ENCODE peak calls at places on chromosome 11, in seven cellular contexts. One of them, this sample, is unnamed.

GRCh38 chr11:123260511-123261211 is 65.6 kb upstream of the CLMP start:
- DNase-seq in WTC11: no peak
- DNase-seq in renal cortical epithelial cell: no peak
- DNase-seq in HT1080: no peak
- DNase-seq in activated CD8-positive, alpha-beta T cell treated with anti-CD3 and anti-CD28 coated beads, Interleukin-2, amount 10 ng/mL, durations not matched to agents 7 days and 5 days: no peak
- DNase-seq in iPS DF 6.9: no peak
- DNase-seq in psoas muscle: no peak
- DNase-seq in this sample: no peak

GRCh38 chr11:110830344-110831141 is 118.3 kb upstream of the ARHGAP20 start:
- DNase-seq in WTC11: peak
- DNase-seq in renal cortical epithelial cell: no peak
- DNase-seq in HT1080: no peak
- DNase-seq in activated CD8-positive, alpha-beta T cell treated with anti-CD3 and anti-CD28 coated beads, Interleukin-2, amount 10 ng/mL, durations not matched to agents 7 days and 5 days: no peak
- DNase-seq in iPS DF 6.9: peak
- DNase-seq in psoas muscle: no peak
- DNase-seq in this sample: no peak

GRCh38 chr11:69841859-69842698 is 22.9 kb upstream of the FGF3 start:
- DNase-seq in WTC11: peak
- DNase-seq in renal cortical epithelial cell: no peak
- DNase-seq in HT1080: peak
- DNase-seq in activated CD8-positive, alpha-beta T cell treated with anti-CD3 and anti-CD28 coated beads, Interleukin-2, amount 10 ng/mL, durations not matched to agents 7 days and 5 days: peak
- DNase-seq in iPS DF 6.9: no peak
- DNase-seq in psoas muscle: no peak
- DNase-seq in this sample: peak

GRCh38 chr11:12024314-12024926 is 16.0 kb upstream of the DKK3 start:
- DNase-seq in WTC11: no peak
- DNase-seq in renal cortical epithelial cell: no peak
- DNase-seq in HT1080: no peak
- DNase-seq in activated CD8-positive, alpha-beta T cell treated with anti-CD3 and anti-CD28 coated beads, Interleukin-2, amount 10 ng/mL, durations not matched to agents 7 days and 5 days: no peak
- DNase-seq in iPS DF 6.9: no peak
- DNase-seq in psoas muscle: no peak
- DNase-seq in this sample: no peak

GRCh38 chr11:128458316-128458715 is 129.0 kb downstream of the ETS1 start:
- DNase-seq in WTC11: no peak
- DNase-seq in renal cortical epithelial cell: peak
- DNase-seq in HT1080: peak
- DNase-seq in activated CD8-positive, alpha-beta T cell treated with anti-CD3 and anti-CD28 coated beads, Interleukin-2, amount 10 ng/mL, durations not matched to agents 7 days and 5 days: no peak
- DNase-seq in iPS DF 6.9: no peak
- DNase-seq in psoas muscle: no peak
- DNase-seq in this sample: no peak

GRCh38 chr11:128684582-128685382 is 9.1 kb upstream of the FLI1 start:
- DNase-seq in WTC11: peak
- DNase-seq in renal cortical epithelial cell: no peak
- DNase-seq in HT1080: no peak
- DNase-seq in activated CD8-positive, alpha-beta T cell treated with anti-CD3 and anti-CD28 coated beads, Interleukin-2, amount 10 ng/mL, durations not matched to agents 7 days and 5 days: no peak
- DNase-seq in iPS DF 6.9: no peak
- DNase-seq in psoas muscle: no peak
- DNase-seq in this sample: peak

GRCh38 chr11:134632347-134633119 is 220.5 kb upstream of the B3GAT1 start:
- DNase-seq in WTC11: no peak
- DNase-seq in renal cortical epithelial cell: no peak
- DNase-seq in HT1080: no peak
- DNase-seq in activated CD8-positive, alpha-beta T cell treated with anti-CD3 and anti-CD28 coated beads, Interleukin-2, amount 10 ng/mL, durations not matched to agents 7 days and 5 days: no peak
- DNase-seq in iPS DF 6.9: no peak
- DNase-seq in psoas muscle: no peak
- DNase-seq in this sample: no peak

GRCh38 chr11:45061641-45062040 is 84.8 kb upstream of the PRDM11 start:
- DNase-seq in WTC11: no peak
- DNase-seq in renal cortical epithelial cell: no peak
- DNase-seq in HT1080: no peak
- DNase-seq in activated CD8-positive, alpha-beta T cell treated with anti-CD3 and anti-CD28 coated beads, Interleukin-2, amount 10 ng/mL, durations not matched to agents 7 days and 5 days: no peak
- DNase-seq in iPS DF 6.9: no peak
- DNase-seq in psoas muscle: no peak
- DNase-seq in this sample: no peak

GRCh38 chr11:12723410-12724297 is 49.4 kb downstream of the TEAD1 start:
- DNase-seq in WTC11: no peak
- DNase-seq in renal cortical epithelial cell: peak
- DNase-seq in HT1080: no peak
- DNase-seq in activated CD8-positive, alpha-beta T cell treated with anti-CD3 and anti-CD28 coated beads, Interleukin-2, amount 10 ng/mL, durations not matched to agents 7 days and 5 days: no peak
- DNase-seq in iPS DF 6.9: no peak
- DNase-seq in psoas muscle: no peak
- DNase-seq in this sample: peak

GRCh38 chr11:125164422-125165110 is at the start of gene PKNOX2:
- DNase-seq in WTC11: peak
- DNase-seq in renal cortical epithelial cell: peak
- DNase-seq in HT1080: peak
- DNase-seq in activated CD8-positive, alpha-beta T cell treated with anti-CD3 and anti-CD28 coated beads, Interleukin-2, amount 10 ng/mL, durations not matched to agents 7 days and 5 days: peak
- DNase-seq in iPS DF 6.9: no peak
- DNase-seq in psoas muscle: peak
- DNase-seq in this sample: peak

GRCh38 chr11:78715639-78716311 is 141.1 kb upstream of the NARS2 start:
- DNase-seq in WTC11: peak
- DNase-seq in renal cortical epithelial cell: peak
- DNase-seq in HT1080: peak
- DNase-seq in activated CD8-positive, alpha-beta T cell treated with anti-CD3 and anti-CD28 coated beads, Interleukin-2, amount 10 ng/mL, durations not matched to agents 7 days and 5 days: peak
- DNase-seq in iPS DF 6.9: peak
- DNase-seq in psoas muscle: peak
- DNase-seq in this sample: peak

GRCh38 chr11:7511405-7511804 is 2.4 kb upstream of the PPFIBP2 start:
- DNase-seq in WTC11: no peak
- DNase-seq in renal cortical epithelial cell: peak
- DNase-seq in HT1080: no peak
- DNase-seq in activated CD8-positive, alpha-beta T cell treated with anti-CD3 and anti-CD28 coated beads, Interleukin-2, amount 10 ng/mL, durations not matched to agents 7 days and 5 days: no peak
- DNase-seq in iPS DF 6.9: no peak
- DNase-seq in psoas muscle: peak
- DNase-seq in this sample: peak

GRCh38 chr11:20160425-20161229 is at the start of gene DBX1:
- DNase-seq in WTC11: no peak
- DNase-seq in renal cortical epithelial cell: no peak
- DNase-seq in HT1080: no peak
- DNase-seq in activated CD8-positive, alpha-beta T cell treated with anti-CD3 and anti-CD28 coated beads, Interleukin-2, amount 10 ng/mL, durations not matched to agents 7 days and 5 days: no peak
- DNase-seq in iPS DF 6.9: no peak
- DNase-seq in psoas muscle: no peak
- DNase-seq in this sample: no peak

GRCh38 chr11:124470516-124471231 is 25.2 kb upstream of the OR8B8 start:
- DNase-seq in WTC11: no peak
- DNase-seq in renal cortical epithelial cell: peak
- DNase-seq in HT1080: no peak
- DNase-seq in activated CD8-positive, alpha-beta T cell treated with anti-CD3 and anti-CD28 coated beads, Interleukin-2, amount 10 ng/mL, durations not matched to agents 7 days and 5 days: no peak
- DNase-seq in iPS DF 6.9: no peak
- DNase-seq in psoas muscle: no peak
- DNase-seq in this sample: no peak

GRCh38 chr11:47599821-47600377 is 5.7 kb upstream of the C1QTNF4 start:
- DNase-seq in WTC11: no peak
- DNase-seq in renal cortical epithelial cell: no peak
- DNase-seq in HT1080: no peak
- DNase-seq in activated CD8-positive, alpha-beta T cell treated with anti-CD3 and anti-CD28 coated beads, Interleukin-2, amount 10 ng/mL, durations not matched to agents 7 days and 5 days: no peak
- DNase-seq in iPS DF 6.9: no peak
- DNase-seq in psoas muscle: peak
- DNase-seq in this sample: no peak

GRCh38 chr11:1988667-1989317 is 8.8 kb downstream of the H19 start:
- DNase-seq in WTC11: no peak
- DNase-seq in renal cortical epithelial cell: no peak
- DNase-seq in HT1080: no peak
- DNase-seq in activated CD8-positive, alpha-beta T cell treated with anti-CD3 and anti-CD28 coated beads, Interleukin-2, amount 10 ng/mL, durations not matched to agents 7 days and 5 days: no peak
- DNase-seq in iPS DF 6.9: no peak
- DNase-seq in psoas muscle: no peak
- DNase-seq in this sample: peak

GRCh38 chr11:65316311-65316978 is 1.8 kb downstream of the CDC42EP2 start:
- DNase-seq in WTC11: no peak
- DNase-seq in renal cortical epithelial cell: no peak
- DNase-seq in HT1080: peak
- DNase-seq in activated CD8-positive, alpha-beta T cell treated with anti-CD3 and anti-CD28 coated beads, Interleukin-2, amount 10 ng/mL, durations not matched to agents 7 days and 5 days: no peak
- DNase-seq in iPS DF 6.9: no peak
- DNase-seq in psoas muscle: peak
- DNase-seq in this sample: peak

GRCh38 chr11:67983916-67984315 is 20.0 kb downstream of the UNC93B1 start:
- DNase-seq in WTC11: no peak
- DNase-seq in renal cortical epithelial cell: no peak
- DNase-seq in HT1080: no peak
- DNase-seq in activated CD8-positive, alpha-beta T cell treated with anti-CD3 and anti-CD28 coated beads, Interleukin-2, amount 10 ng/mL, durations not matched to agents 7 days and 5 days: no peak
- DNase-seq in iPS DF 6.9: no peak
- DNase-seq in psoas muscle: no peak
- DNase-seq in this sample: no peak

GRCh38 chr11:33377852-33378385 is 120.7 kb downstream of the HIPK3 start:
- DNase-seq in WTC11: no peak
- DNase-seq in renal cortical epithelial cell: no peak
- DNase-seq in HT1080: no peak
- DNase-seq in activated CD8-positive, alpha-beta T cell treated with anti-CD3 and anti-CD28 coated beads, Interleukin-2, amount 10 ng/mL, durations not matched to agents 7 days and 5 days: no peak
- DNase-seq in iPS DF 6.9: no peak
- DNase-seq in psoas muscle: no peak
- DNase-seq in this sample: no peak

GRCh38 chr11:37770145-37770544 is 1172.1 kb upstream of the RAG2 start:
- DNase-seq in WTC11: no peak
- DNase-seq in renal cortical epithelial cell: no peak
- DNase-seq in HT1080: no peak
- DNase-seq in activated CD8-positive, alpha-beta T cell treated with anti-CD3 and anti-CD28 coated beads, Interleukin-2, amount 10 ng/mL, durations not matched to agents 7 days and 5 days: no peak
- DNase-seq in iPS DF 6.9: no peak
- DNase-seq in psoas muscle: no peak
- DNase-seq in this sample: no peak

GRCh38 chr11:74453373-74453975 is 13.9 kb downstream of the KCNE3 start:
- DNase-seq in WTC11: peak
- DNase-seq in renal cortical epithelial cell: peak
- DNase-seq in HT1080: peak
- DNase-seq in activated CD8-positive, alpha-beta T cell treated with anti-CD3 and anti-CD28 coated beads, Interleukin-2, amount 10 ng/mL, durations not matched to agents 7 days and 5 days: peak
- DNase-seq in iPS DF 6.9: peak
- DNase-seq in psoas muscle: peak
- DNase-seq in this sample: peak

GRCh38 chr11:57539342-57539741 is 1.9 kb downstream of the SMTNL1 start:
- DNase-seq in WTC11: no peak
- DNase-seq in renal cortical epithelial cell: peak
- DNase-seq in HT1080: no peak
- DNase-seq in activated CD8-positive, alpha-beta T cell treated with anti-CD3 and anti-CD28 coated beads, Interleukin-2, amount 10 ng/mL, durations not matched to agents 7 days and 5 days: no peak
- DNase-seq in iPS DF 6.9: no peak
- DNase-seq in psoas muscle: no peak
- DNase-seq in this sample: no peak

GRCh38 chr11:85826096-85826855 is 15.3 kb upstream of the SYTL2 start:
- DNase-seq in WTC11: peak
- DNase-seq in renal cortical epithelial cell: no peak
- DNase-seq in HT1080: peak
- DNase-seq in activated CD8-positive, alpha-beta T cell treated with anti-CD3 and anti-CD28 coated beads, Interleukin-2, amount 10 ng/mL, durations not matched to agents 7 days and 5 days: peak
- DNase-seq in iPS DF 6.9: no peak
- DNase-seq in psoas muscle: peak
- DNase-seq in this sample: peak

GRCh38 chr11:119722281-119722794 is 6.7 kb downstream of the NECTIN1 start:
- DNase-seq in WTC11: peak
- DNase-seq in renal cortical epithelial cell: no peak
- DNase-seq in HT1080: no peak
- DNase-seq in activated CD8-positive, alpha-beta T cell treated with anti-CD3 and anti-CD28 coated beads, Interleukin-2, amount 10 ng/mL, durations not matched to agents 7 days and 5 days: no peak
- DNase-seq in iPS DF 6.9: no peak
- DNase-seq in psoas muscle: no peak
- DNase-seq in this sample: peak

GRCh38 chr11:46278387-46279173 is 1.1 kb downstream of the CREB3L1 start:
- DNase-seq in WTC11: peak
- DNase-seq in renal cortical epithelial cell: no peak
- DNase-seq in HT1080: peak
- DNase-seq in activated CD8-positive, alpha-beta T cell treated with anti-CD3 and anti-CD28 coated beads, Interleukin-2, amount 10 ng/mL, durations not matched to agents 7 days and 5 days: peak
- DNase-seq in iPS DF 6.9: no peak
- DNase-seq in psoas muscle: peak
- DNase-seq in this sample: peak

GRCh38 chr11:72081856-72082255 is 1.2 kb downstream of the LRRC51 start:
- DNase-seq in WTC11: no peak
- DNase-seq in renal cortical epithelial cell: peak
- DNase-seq in HT1080: no peak
- DNase-seq in activated CD8-positive, alpha-beta T cell treated with anti-CD3 and anti-CD28 coated beads, Interleukin-2, amount 10 ng/mL, durations not matched to agents 7 days and 5 days: no peak
- DNase-seq in iPS DF 6.9: no peak
- DNase-seq in psoas muscle: no peak
- DNase-seq in this sample: no peak

GRCh38 chr11:79439893-79440450 is 858 bp downstream of the TENM4 start:
- DNase-seq in WTC11: peak
- DNase-seq in renal cortical epithelial cell: no peak
- DNase-seq in HT1080: no peak
- DNase-seq in activated CD8-positive, alpha-beta T cell treated with anti-CD3 and anti-CD28 coated beads, Interleukin-2, amount 10 ng/mL, durations not matched to agents 7 days and 5 days: no peak
- DNase-seq in iPS DF 6.9: no peak
- DNase-seq in psoas muscle: peak
- DNase-seq in this sample: peak

GRCh38 chr11:65870706-65871681 is 1.6 kb downstream of the EFEMP2 start:
- DNase-seq in WTC11: no peak
- DNase-seq in renal cortical epithelial cell: no peak
- DNase-seq in HT1080: no peak
- DNase-seq in activated CD8-positive, alpha-beta T cell treated with anti-CD3 and anti-CD28 coated beads, Interleukin-2, amount 10 ng/mL, durations not matched to agents 7 days and 5 days: no peak
- DNase-seq in iPS DF 6.9: no peak
- DNase-seq in psoas muscle: peak
- DNase-seq in this sample: no peak

GRCh38 chr11:26297179-26297970 is 34.6 kb upstream of the ANO3 start:
- DNase-seq in WTC11: no peak
- DNase-seq in renal cortical epithelial cell: peak
- DNase-seq in HT1080: peak
- DNase-seq in activated CD8-positive, alpha-beta T cell treated with anti-CD3 and anti-CD28 coated beads, Interleukin-2, amount 10 ng/mL, durations not matched to agents 7 days and 5 days: no peak
- DNase-seq in iPS DF 6.9: no peak
- DNase-seq in psoas muscle: no peak
- DNase-seq in this sample: peak

GRCh38 chr11:95768521-95768920 is 21.1 kb downstream of the FAM76B start:
- DNase-seq in WTC11: no peak
- DNase-seq in renal cortical epithelial cell: no peak
- DNase-seq in HT1080: no peak
- DNase-seq in activated CD8-positive, alpha-beta T cell treated with anti-CD3 and anti-CD28 coated beads, Interleukin-2, amount 10 ng/mL, durations not matched to agents 7 days and 5 days: no peak
- DNase-seq in iPS DF 6.9: no peak
- DNase-seq in psoas muscle: no peak
- DNase-seq in this sample: no peak

GRCh38 chr11:119491753-119492455 is 68.9 kb upstream of the THY1 start:
- DNase-seq in WTC11: no peak
- DNase-seq in renal cortical epithelial cell: no peak
- DNase-seq in HT1080: no peak
- DNase-seq in activated CD8-positive, alpha-beta T cell treated with anti-CD3 and anti-CD28 coated beads, Interleukin-2, amount 10 ng/mL, durations not matched to agents 7 days and 5 days: no peak
- DNase-seq in iPS DF 6.9: no peak
- DNase-seq in psoas muscle: no peak
- DNase-seq in this sample: no peak

GRCh38 chr11:112453601-112454577 is 193.2 kb upstream of the PLET1 start:
- DNase-seq in WTC11: peak
- DNase-seq in renal cortical epithelial cell: peak
- DNase-seq in HT1080: peak
- DNase-seq in activated CD8-positive, alpha-beta T cell treated with anti-CD3 and anti-CD28 coated beads, Interleukin-2, amount 10 ng/mL, durations not matched to agents 7 days and 5 days: peak
- DNase-seq in iPS DF 6.9: peak
- DNase-seq in psoas muscle: peak
- DNase-seq in this sample: no peak

GRCh38 chr11:102451693-102452460 is 688 bp downstream of the TMEM123 start:
- DNase-seq in WTC11: peak
- DNase-seq in renal cortical epithelial cell: peak
- DNase-seq in HT1080: peak
- DNase-seq in activated CD8-positive, alpha-beta T cell treated with anti-CD3 and anti-CD28 coated beads, Interleukin-2, amount 10 ng/mL, durations not matched to agents 7 days and 5 days: peak
- DNase-seq in iPS DF 6.9: no peak
- DNase-seq in psoas muscle: peak
- DNase-seq in this sample: peak

GRCh38 chr11:44622721-44623258 is 57.3 kb downstream of the CD82 start:
- DNase-seq in WTC11: no peak
- DNase-seq in renal cortical epithelial cell: no peak
- DNase-seq in HT1080: no peak
- DNase-seq in activated CD8-positive, alpha-beta T cell treated with anti-CD3 and anti-CD28 coated beads, Interleukin-2, amount 10 ng/mL, durations not matched to agents 7 days and 5 days: peak
- DNase-seq in iPS DF 6.9: no peak
- DNase-seq in psoas muscle: no peak
- DNase-seq in this sample: no peak

GRCh38 chr11:120061761-120062560 is 76.0 kb downstream of the TRIM29 start:
- DNase-seq in WTC11: peak
- DNase-seq in renal cortical epithelial cell: no peak
- DNase-seq in HT1080: no peak
- DNase-seq in activated CD8-positive, alpha-beta T cell treated with anti-CD3 and anti-CD28 coated beads, Interleukin-2, amount 10 ng/mL, durations not matched to agents 7 days and 5 days: no peak
- DNase-seq in iPS DF 6.9: no peak
- DNase-seq in psoas muscle: no peak
- DNase-seq in this sample: no peak

GRCh38 chr11:46560300-46561025 is 33.4 kb downstream of the AMBRA1 start:
- DNase-seq in WTC11: no peak
- DNase-seq in renal cortical epithelial cell: peak
- DNase-seq in HT1080: peak
- DNase-seq in activated CD8-positive, alpha-beta T cell treated with anti-CD3 and anti-CD28 coated beads, Interleukin-2, amount 10 ng/mL, durations not matched to agents 7 days and 5 days: peak
- DNase-seq in iPS DF 6.9: no peak
- DNase-seq in psoas muscle: no peak
- DNase-seq in this sample: no peak

GRCh38 chr11:94749367-94749766 is 18.8 kb upstream of the AMOTL1 start:
- DNase-seq in WTC11: no peak
- DNase-seq in renal cortical epithelial cell: no peak
- DNase-seq in HT1080: no peak
- DNase-seq in activated CD8-positive, alpha-beta T cell treated with anti-CD3 and anti-CD28 coated beads, Interleukin-2, amount 10 ng/mL, durations not matched to agents 7 days and 5 days: no peak
- DNase-seq in iPS DF 6.9: no peak
- DNase-seq in psoas muscle: no peak
- DNase-seq in this sample: no peak